ENCODE peak calls at places on chromosomes 6 and 20, in eight cellular contexts. A, F, Z, T, P, U, Q and M are unnamed samples.

GRCh38 chr6:90811596-90812226 is 224.8 kb upstream of the MAP3K7 start:
- DNase-seq in A (no peak), Q (no peak), F (no peak), T (peak), P (no peak), U (no peak), Z (peak), M (no peak)

GRCh38 chr6:154488276-154488627 is 22.2 kb downstream of the CNKSR3 start:
- DNase-seq in Q (no peak), F (no peak), Z (no peak), T (no peak), P (no peak), A (peak), U (no peak), M (no peak)

GRCh38 chr20:24572140-24572539 is 102.7 kb downstream of the SYNDIG1 start:
- DNase-seq in U (no peak), Q (no peak), F (no peak), P (no peak), A (no peak), T (no peak), Z (no peak), M (no peak)

GRCh38 chr6:24033284-24033683 is 92.7 kb upstream of the NRSN1 start:
- DNase-seq in A (no peak), F (no peak), Z (no peak), T (no peak), U (no peak), P (no peak), Q (no peak), M (no peak)

GRCh38 chr6:135566311-135567068 is 69.0 kb upstream of the AHI1 start:
- DNase-seq in P (no peak), U (no peak), T (no peak), A (no peak), Z (no peak), F (no peak), Q (no peak), M (no peak)

GRCh38 chr20:36085686-36086267 is 68.8 kb upstream of the EPB41L1 start:
- DNase-seq in Q (no peak), P (peak), A (peak), Z (no peak), T (no peak), U (no peak), F (no peak), M (no peak)

GRCh38 chr6:2738373-2738979 is 12.2 kb downstream of the MYLK4 start:
- DNase-seq in A (peak), U (peak), F (no peak), T (peak), Z (peak), Q (peak), P (peak), M (no peak)

GRCh38 chr6:159257846-159258245 is 88.6 kb downstream of the FNDC1 start:
- DNase-seq in T (no peak), F (no peak), Q (no peak), A (no peak), U (no peak), Z (no peak), P (no peak), M (no peak)

GRCh38 chr6:29009358-29009757 is 4.2 kb upstream of the ZNF311 start:
- DNase-seq in Z (no peak), T (no peak), U (no peak), Q (no peak), A (no peak), F (no peak), P (no peak), M (no peak)

GRCh38 chr6:40545954-40546353 is 41.2 kb downstream of the LRFN2 start:
- DNase-seq in Z (no peak), U (no peak), F (no peak), Q (no peak), P (no peak), A (no peak), T (no peak), M (no peak)